ENCODE peak calls at places on chromosomes 6 and 20, in ten cellular contexts. W, F, V, M, B, I, T, K, H and L are unnamed samples.

GRCh38 chr20:5390719-5391118 is 74.0 kb upstream of the PROKR2 start:
- DNase-seq in H (no peak), I (no peak), F (peak; percentile 39), M (no peak), K (no peak), T (no peak), V (no peak), W (no peak), B (no peak), L (peak; percentile 28)

GRCh38 chr20:57793421-57793820 is 83.6 kb upstream of the PMEPA1 start:
- DNase-seq in B (no peak), T (no peak), I (no peak), H (no peak), W (no peak), V (no peak), F (no peak), K (no peak), M (no peak), L (no peak)

GRCh38 chr20:51258582-51259175 is 235.8 kb upstream of the KCNG1 start:
- DNase-seq in H (peak; percentile 50), B (no peak), T (no peak), I (no peak), W (no peak), M (no peak), V (peak; percentile 58), F (no peak), K (peak; percentile 55), L (no peak)

GRCh38 chr20:50713677-50714101 is 17.7 kb upstream of the PARD6B start:
- DNase-seq in K (no peak), T (no peak), H (peak; percentile 56), F (no peak), M (no peak), W (no peak), V (no peak), B (no peak), I (no peak), L (no peak)

GRCh38 chr6:11374036-11375010 is 141.9 kb upstream of the NEDD9 start:
- DNase-seq in K (no peak), T (no peak), I (no peak), V (no peak), W (no peak), B (peak; percentile 67), H (no peak), M (peak; percentile 38), F (no peak), L (no peak)

GRCh38 chr20:49160057-49160929 is 27.8 kb downstream of the STAU1 start:
- DNase-seq in F (no peak), W (no peak), K (no peak), H (no peak), B (no peak), T (no peak), V (no peak), I (no peak), M (no peak), L (no peak)

GRCh38 chr20:13995086-13995665 is at the start of gene MACROD2:
- DNase-seq in I (peak; percentile 60), K (peak; percentile 97), B (no peak), W (peak; percentile 97), F (peak; percentile 99), H (peak; percentile 97), T (peak; percentile 84), M (no peak), V (peak; percentile 58), L (peak; percentile 99)

GRCh38 chr6:107185570-107185969 is 70.3 kb upstream of the BEND3 start:
- DNase-seq in K (peak; percentile 58), I (no peak), W (no peak), H (peak; percentile 21), B (no peak), T (no peak), F (peak; percentile 41), M (no peak), V (no peak), L (peak; percentile 17)

GRCh38 chr6:63349401-63349800 is 29.6 kb upstream of the LGSN start:
- DNase-seq in I (no peak), V (no peak), K (no peak), M (no peak), H (no peak), F (no peak), W (no peak), B (no peak), T (no peak), L (no peak)

GRCh38 chr6:63351995-63352586 is 32.3 kb upstream of the LGSN start:
- DNase-seq in B (peak; percentile 41), T (no peak), I (peak; percentile 27), F (no peak), V (peak; percentile 49), H (peak; percentile 67), K (peak; percentile 60), W (no peak), M (peak; percentile 28), L (no peak)

GRCh38 chr6:63355632-63356031 is 35.8 kb upstream of the LGSN start:
- DNase-seq in F (no peak), W (no peak), B (no peak), T (no peak), H (no peak), I (no peak), V (no peak), M (no peak), K (peak; percentile 88), L (no peak)

GRCh38 chr6:63353282-63353630 is 33.5 kb upstream of the LGSN start:
- DNase-seq in H (no peak), W (no peak), M (no peak), F (no peak), V (no peak), I (no peak), K (no peak), T (no peak), B (no peak), L (no peak)

GRCh38 chr6:63352587-63353281 is 33.0 kb upstream of the LGSN start:
- DNase-seq in T (no peak), M (peak; percentile 60), K (peak; percentile 67), F (peak; percentile 5), H (peak; percentile 57), I (no peak), B (peak; percentile 89), V (peak; percentile 4), W (no peak), L (no peak)
- TF ChIP-seq CTCF in T (peak; percentile 63), M (peak; percentile 67), K (peak; percentile 72), F (peak; percentile 70), H (peak; percentile 60), I (peak; percentile 56), B (peak; percentile 88), V (peak; percentile 48), W (peak; percentile 58), L (no peak)

GRCh38 chr6:106089981-106090380 is 3.8 kb downstream of the PRDM1 start:
- DNase-seq in W (no peak), I (no peak), K (peak; percentile 24), T (no peak), V (no peak), B (peak; percentile 77), F (no peak), M (no peak), H (no peak), L (no peak)
- TF ChIP-seq CTCF in W (no peak), I (peak; percentile 35), K (no peak), T (no peak), V (peak; percentile 14), B (peak; percentile 81), F (peak; percentile 54), M (no peak), H (no peak), L (no peak)

GRCh38 chr6:48486876-48487275 is 375.9 kb upstream of the PTCHD4 start:
- DNase-seq in F (no peak), H (no peak), K (no peak), T (no peak), I (no peak), M (no peak), W (peak; percentile 16), B (no peak), V (no peak), L (no peak)

GRCh38 chr6:48486373-48486772 is 375.4 kb upstream of the PTCHD4 start:
- DNase-seq in V (no peak), T (no peak), F (no peak), W (no peak), I (no peak), M (no peak), B (no peak), H (no peak), K (no peak), L (no peak)

DNA sequence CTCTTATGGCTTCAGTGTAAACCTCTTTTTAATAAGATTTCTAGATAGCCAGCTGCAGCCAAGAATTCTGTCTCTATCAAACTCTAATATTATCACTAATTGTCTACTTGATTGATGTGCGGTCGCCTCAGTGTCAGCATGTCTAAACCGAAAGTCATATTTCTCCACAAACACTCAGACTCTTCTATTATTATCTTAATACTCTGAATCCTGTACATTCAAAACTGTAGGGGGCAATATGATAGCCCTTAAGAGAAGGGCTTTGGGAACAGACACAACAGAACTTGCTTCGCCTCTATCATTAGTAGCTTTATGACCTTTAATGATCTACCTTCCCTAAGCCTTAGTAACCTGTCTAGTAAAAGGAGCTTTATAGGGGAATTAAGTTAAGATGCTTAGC is 379.7 kb upstream of the PTCHD4 start:
- DNase-seq in B (no peak), F (no peak), V (no peak), I (no peak), M (no peak), T (no peak), H (no peak), K (no peak), W (no peak), L (no peak)
- TF ChIP-seq CTCF in B (no peak), F (peak; percentile 18), V (no peak), I (no peak), M (no peak), T (no peak), H (no peak), K (no peak), W (no peak), L (no peak)

GRCh38 chr20:60469829-60470228 is 511.6 kb downstream of the CDH26 start:
- DNase-seq in V (no peak), K (no peak), F (no peak), H (no peak), M (no peak), T (peak; percentile 36), I (no peak), B (no peak), W (no peak), L (no peak)

GRCh38 chr20:60470366-60470765 is 512.1 kb downstream of the CDH26 start:
- DNase-seq in T (peak; percentile 40), B (no peak), K (no peak), H (no peak), I (no peak), F (no peak), W (no peak), M (no peak), V (no peak), L (no peak)

GRCh38 chr20:60474385-60474910 is 516.2 kb downstream of the CDH26 start:
- DNase-seq in B (no peak), W (no peak), T (peak; percentile 18), V (no peak), F (no peak), M (no peak), K (no peak), I (no peak), H (no peak), L (no peak)

GRCh38 chr20:60477958-60478357 is 519.7 kb downstream of the CDH26 start:
- DNase-seq in H (no peak), I (no peak), W (no peak), K (no peak), M (no peak), F (no peak), B (no peak), T (no peak), V (no peak), L (no peak)

DNA sequence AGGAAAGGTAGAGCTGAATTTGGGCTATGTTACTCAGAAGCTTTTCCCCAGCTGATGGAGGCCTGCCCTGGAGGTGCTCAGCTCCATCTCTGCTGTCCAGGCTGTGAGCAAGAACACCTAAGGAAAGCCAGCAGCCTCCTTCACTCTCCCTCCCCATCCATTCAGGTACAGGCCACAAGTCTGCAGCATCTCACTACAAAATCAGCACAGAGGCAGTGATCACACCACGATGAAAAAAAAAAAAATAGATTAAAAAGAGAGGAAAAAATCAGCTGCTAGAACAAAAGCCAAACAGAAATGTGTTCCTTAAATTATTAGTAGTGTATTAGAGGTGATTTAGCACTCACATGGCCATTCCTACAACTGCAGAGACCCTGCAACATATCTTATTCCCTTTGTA is 515.0 kb downstream of the CDH26 start:
- DNase-seq in V (no peak), F (no peak), B (no peak), W (no peak), M (no peak), I (no peak), K (no peak), T (peak; percentile 13), H (no peak), L (no peak)
- TF ChIP-seq CTCF in V (no peak), F (no peak), B (no peak), W (no peak), M (no peak), I (no peak), K (no peak), T (no peak), H (no peak), L (no peak)